ENCODE peak calls at places on chromosomes 11 and 22, in five cellular contexts. One of them, this sample, is unnamed.
A peak's percentile ranks its signal among the peaks of the same experiment; 100 is the strongest.

GRCh38 chr22:45470871-45471270 is 31.8 kb upstream of the FBLN1 start:
- DNase-seq in fibroblast of pulmonary artery: no peak
- DNase-seq in brain microvascular endothelial cell: no peak
- DNase-seq in osteoblast: no peak
- DNase-seq in fibroblast of mammary gland: no peak
- DNase-seq in this sample: no peak

GRCh38 chr11:35082322-35083180 is 56.4 kb upstream of the CD44 start:
- DNase-seq in fibroblast of mammary gland: peak; percentile 81
- DNase-seq in fibroblast of pulmonary artery: peak; percentile 73
- DNase-seq in brain microvascular endothelial cell: peak; percentile 89
- DNase-seq in osteoblast: peak; percentile 90
- DNase-seq in this sample: peak; percentile 83

GRCh38 chr11:117900144-117900651 is 23.7 kb upstream of the FXYD6 start:
- DNase-seq in osteoblast: no peak
- DNase-seq in fibroblast of mammary gland: no peak
- DNase-seq in brain microvascular endothelial cell: no peak
- DNase-seq in fibroblast of pulmonary artery: no peak
- DNase-seq in this sample: no peak

GRCh38 chr11:116312560-116313340 is 460.0 kb downstream of the BUD13 start:
- DNase-seq in osteoblast: no peak
- DNase-seq in fibroblast of mammary gland: peak; percentile 2
- DNase-seq in fibroblast of pulmonary artery: peak; percentile 34
- DNase-seq in brain microvascular endothelial cell: no peak
- DNase-seq in this sample: peak; percentile 12

GRCh38 chr11:63146586-63146985 is 2.6 kb upstream of the SLC22A24 start:
- DNase-seq in osteoblast: no peak
- DNase-seq in brain microvascular endothelial cell: peak; percentile 7
- DNase-seq in fibroblast of pulmonary artery: no peak
- DNase-seq in fibroblast of mammary gland: peak; percentile 4
- DNase-seq in this sample: no peak

GRCh38 chr22:44777364-44777756 is 25.0 kb downstream of the ARHGAP8 start:
- DNase-seq in fibroblast of pulmonary artery: no peak
- DNase-seq in fibroblast of mammary gland: no peak
- DNase-seq in brain microvascular endothelial cell: no peak
- DNase-seq in osteoblast: no peak
- DNase-seq in this sample: no peak

GRCh38 chr11:2884424-2884815 is 1.2 kb downstream of the CDKN1C start:
- DNase-seq in fibroblast of pulmonary artery: peak; percentile 32
- DNase-seq in fibroblast of mammary gland: no peak
- DNase-seq in brain microvascular endothelial cell: no peak
- DNase-seq in osteoblast: no peak
- DNase-seq in this sample: no peak

GRCh38 chr22:42399315-42400271 is 32.6 kb downstream of the NFAM1 start:
- DNase-seq in brain microvascular endothelial cell: no peak
- DNase-seq in fibroblast of pulmonary artery: no peak
- DNase-seq in osteoblast: no peak
- DNase-seq in fibroblast of mammary gland: no peak
- DNase-seq in this sample: no peak

GRCh38 chr11:116357769-116358544 is 414.8 kb downstream of the BUD13 start:
- DNase-seq in fibroblast of mammary gland: peak; percentile 1
- DNase-seq in fibroblast of pulmonary artery: no peak
- DNase-seq in osteoblast: no peak
- DNase-seq in brain microvascular endothelial cell: no peak
- DNase-seq in this sample: peak; percentile 4

GRCh38 chr11:16880184-16880583 is 134.0 kb downstream of the PLEKHA7 start:
- DNase-seq in fibroblast of pulmonary artery: no peak
- DNase-seq in fibroblast of mammary gland: no peak
- DNase-seq in brain microvascular endothelial cell: no peak
- DNase-seq in osteoblast: no peak
- DNase-seq in this sample: no peak

GRCh38 chr11:62732830-62733229 is 4.5 kb downstream of the TTC9C start:
- DNase-seq in osteoblast: no peak
- DNase-seq in fibroblast of mammary gland: peak; percentile 72
- DNase-seq in fibroblast of pulmonary artery: peak; percentile 53
- DNase-seq in brain microvascular endothelial cell: no peak
- DNase-seq in this sample: peak; percentile 29

GRCh38 chr11:72358461-72359405 is 75.6 kb downstream of the CLPB start:
- DNase-seq in brain microvascular endothelial cell: no peak
- DNase-seq in fibroblast of mammary gland: no peak
- DNase-seq in osteoblast: no peak
- DNase-seq in fibroblast of pulmonary artery: no peak
- DNase-seq in this sample: no peak

GRCh38 chr22:39215430-39216142 is 29.2 kb downstream of the PDGFB start:
- DNase-seq in osteoblast: peak; percentile 50
- DNase-seq in brain microvascular endothelial cell: no peak
- DNase-seq in fibroblast of pulmonary artery: no peak
- DNase-seq in fibroblast of mammary gland: no peak
- DNase-seq in this sample: no peak

GRCh38 chr22:19936513-19936912 is 5.1 kb upstream of the COMT start:
- DNase-seq in fibroblast of pulmonary artery: no peak
- DNase-seq in fibroblast of mammary gland: no peak
- DNase-seq in brain microvascular endothelial cell: no peak
- DNase-seq in osteoblast: no peak
- DNase-seq in this sample: no peak

GRCh38 chr11:561148-562003 is 606 bp downstream of the RASSF7 start:
- DNase-seq in brain microvascular endothelial cell: no peak
- DNase-seq in fibroblast of pulmonary artery: no peak
- DNase-seq in fibroblast of mammary gland: no peak
- DNase-seq in osteoblast: peak; percentile 92
- DNase-seq in this sample: peak; percentile 57

GRCh38 chr11:131025020-131025419 is 108.7 kb upstream of the SNX19 start:
- DNase-seq in fibroblast of mammary gland: peak; percentile 66
- DNase-seq in brain microvascular endothelial cell: peak; percentile 47
- DNase-seq in fibroblast of pulmonary artery: peak; percentile 63
- DNase-seq in osteoblast: no peak
- DNase-seq in this sample: peak; percentile 60

GRCh38 chr11:64146036-64146943 is 19.6 kb downstream of the MACROD1 start:
- DNase-seq in fibroblast of pulmonary artery: peak; percentile 51
- DNase-seq in brain microvascular endothelial cell: peak; percentile 23
- DNase-seq in osteoblast: peak; percentile 98
- DNase-seq in fibroblast of mammary gland: peak; percentile 40
- DNase-seq in this sample: peak; percentile 26

GRCh38 chr11:216081-216974 is 8.8 kb downstream of the RIC8A start:
- DNase-seq in fibroblast of mammary gland: no peak
- DNase-seq in osteoblast: peak; percentile 77
- DNase-seq in brain microvascular endothelial cell: no peak
- DNase-seq in fibroblast of pulmonary artery: no peak
- DNase-seq in this sample: no peak

GRCh38 chr22:49643466-49643865 is 184.2 kb downstream of the BRD1 start:
- DNase-seq in fibroblast of mammary gland: no peak
- DNase-seq in fibroblast of pulmonary artery: no peak
- DNase-seq in brain microvascular endothelial cell: no peak
- DNase-seq in osteoblast: no peak
- DNase-seq in this sample: no peak

DNA sequence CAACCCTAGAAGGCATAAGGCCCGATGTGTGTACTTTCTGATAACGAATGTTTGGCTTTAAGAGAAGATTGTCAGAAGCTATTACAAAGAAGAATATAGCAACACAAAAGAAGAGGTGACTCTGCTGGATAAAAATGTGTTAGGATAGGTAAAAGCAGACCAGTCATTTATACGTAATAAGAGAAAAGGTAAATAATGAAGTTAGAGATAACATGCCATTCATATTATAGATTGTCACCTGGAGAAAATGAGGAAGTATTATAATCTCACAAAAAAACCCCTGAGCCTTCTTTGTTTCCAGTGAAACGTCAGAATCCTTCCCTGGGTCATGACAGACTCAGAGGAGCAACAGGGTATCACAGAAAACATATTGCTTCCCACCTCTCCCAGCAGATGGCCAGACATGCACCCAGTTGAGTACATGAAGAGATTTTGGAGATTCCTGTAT is 36.1 kb downstream of the PPFIA1 start:
- DNase-seq in fibroblast of pulmonary artery: peak; percentile 13
- DNase-seq in brain microvascular endothelial cell: no peak
- DNase-seq in fibroblast of mammary gland: no peak
- DNase-seq in osteoblast: no peak
- DNase-seq in this sample: peak; percentile 71
- H3K4me3 ChIP-seq in fibroblast of pulmonary artery: no peak overlapping the region
- H3K4me3 ChIP-seq in brain microvascular endothelial cell: no peak overlapping the region
- H3K4me3 ChIP-seq in fibroblast of mammary gland: no peak overlapping the region
- H3K4me3 ChIP-seq in osteoblast: no peak overlapping the region
- H3K4me3 ChIP-seq in this sample: no peak overlapping the region

GRCh38 chr11:33256808-33257159 is 397 bp upstream of the HIPK3 start:
- DNase-seq in osteoblast: no peak
- DNase-seq in fibroblast of mammary gland: no peak
- DNase-seq in brain microvascular endothelial cell: no peak
- DNase-seq in fibroblast of pulmonary artery: no peak
- DNase-seq in this sample: no peak

GRCh38 chr11:33256031-33256807 is 962 bp upstream of the HIPK3 start:
- DNase-seq in brain microvascular endothelial cell: no peak
- DNase-seq in osteoblast: peak; percentile 74
- DNase-seq in fibroblast of mammary gland: no peak
- DNase-seq in fibroblast of pulmonary artery: no peak
- DNase-seq in this sample: peak; percentile 19

GRCh38 chr11:33257897-33258630 is 883 bp downstream of the HIPK3 start:
- DNase-seq in fibroblast of pulmonary artery: peak; percentile 94
- DNase-seq in osteoblast: peak; percentile 95
- DNase-seq in brain microvascular endothelial cell: peak; percentile 69
- DNase-seq in fibroblast of mammary gland: peak; percentile 89
- DNase-seq in this sample: peak; percentile 71

GRCh38 chr11:33258631-33259184 is 1.5 kb downstream of the HIPK3 start:
- DNase-seq in osteoblast: no peak
- DNase-seq in fibroblast of pulmonary artery: peak; percentile 69
- DNase-seq in fibroblast of mammary gland: peak; percentile 72
- DNase-seq in brain microvascular endothelial cell: peak; percentile 39
- DNase-seq in this sample: peak; percentile 71

GRCh38 chr11:33257160-33257896 is at the start of gene HIPK3:
- DNase-seq in osteoblast: peak; percentile 96
- DNase-seq in fibroblast of mammary gland: peak; percentile 64
- DNase-seq in brain microvascular endothelial cell: peak; percentile 36
- DNase-seq in fibroblast of pulmonary artery: peak; percentile 75
- DNase-seq in this sample: peak; percentile 52
- TF ChIP-seq CTCF in osteoblast: no peak
- TF ChIP-seq CTCF in fibroblast of mammary gland: no peak
- TF ChIP-seq CTCF in brain microvascular endothelial cell: no peak
- TF ChIP-seq CTCF in fibroblast of pulmonary artery: no peak
- TF ChIP-seq CTCF in this sample: peak; percentile 11

DNA sequence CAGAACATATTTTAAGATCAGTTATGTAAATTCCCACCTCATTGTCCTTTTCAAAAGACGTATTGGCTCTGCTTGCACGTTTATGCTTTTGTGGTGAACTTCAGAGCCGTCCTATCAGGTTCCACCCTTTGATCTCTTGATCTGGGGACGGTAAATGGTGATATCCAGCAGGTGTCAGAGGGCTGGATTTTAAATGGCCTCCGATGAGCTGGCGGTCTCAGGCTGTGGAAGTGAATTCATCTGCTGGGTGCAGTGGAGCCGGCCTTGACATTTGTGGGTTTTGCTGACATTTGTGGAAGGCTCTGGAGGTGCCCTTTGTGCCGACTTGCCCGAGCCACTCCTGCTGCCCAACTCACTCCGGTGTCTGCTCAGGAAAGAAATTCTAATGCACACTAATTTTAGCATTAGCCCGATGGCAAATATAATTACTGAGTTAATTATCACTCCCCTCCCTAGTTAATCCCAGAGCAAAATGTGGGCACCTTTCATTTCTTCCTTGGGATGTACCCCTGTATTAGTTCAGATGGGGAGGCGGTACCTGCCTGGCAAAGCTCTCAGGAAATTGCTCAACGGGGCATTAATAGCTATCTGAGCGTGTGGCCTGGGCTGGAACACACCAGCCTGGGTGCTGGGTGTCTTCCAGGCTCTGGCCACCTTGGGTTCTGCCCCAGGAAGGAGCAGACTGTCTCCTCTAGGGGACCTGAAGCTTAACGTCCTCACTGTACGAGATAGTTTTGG is 9.1 kb downstream of the LRP5 start:
- DNase-seq in brain microvascular endothelial cell: no peak
- DNase-seq in fibroblast of mammary gland: no peak
- DNase-seq in osteoblast: peak; percentile 47
- DNase-seq in fibroblast of pulmonary artery: no peak
- DNase-seq in this sample: peak; percentile 26
- H3K4me3 ChIP-seq in brain microvascular endothelial cell: no peak overlapping the region
- H3K4me3 ChIP-seq in fibroblast of mammary gland: no peak overlapping the region
- H3K4me3 ChIP-seq in osteoblast: no peak overlapping the region
- H3K4me3 ChIP-seq in fibroblast of pulmonary artery: no peak overlapping the region
- H3K4me3 ChIP-seq in this sample: no peak overlapping the region

GRCh38 chr11:132099692-132100091 is 729.3 kb downstream of the NTM start:
- DNase-seq in fibroblast of pulmonary artery: no peak
- DNase-seq in fibroblast of mammary gland: peak; percentile 5
- DNase-seq in brain microvascular endothelial cell: no peak
- DNase-seq in osteoblast: no peak
- DNase-seq in this sample: no peak
- TF ChIP-seq CTCF in fibroblast of pulmonary artery: peak; percentile 42
- TF ChIP-seq CTCF in fibroblast of mammary gland: peak; percentile 42
- TF ChIP-seq CTCF in brain microvascular endothelial cell: peak; percentile 69
- TF ChIP-seq CTCF in osteoblast: peak; percentile 49
- TF ChIP-seq CTCF in this sample: peak; percentile 53

GRCh38 chr11:65554057-65554818 is 3.9 kb downstream of the LTBP3 start:
- DNase-seq in fibroblast of mammary gland: no peak
- DNase-seq in fibroblast of pulmonary artery: no peak
- DNase-seq in osteoblast: no peak
- DNase-seq in brain microvascular endothelial cell: no peak
- DNase-seq in this sample: no peak
- H3K4me3 ChIP-seq in fibroblast of mammary gland: no peak overlapping the region
- H3K4me3 ChIP-seq in fibroblast of pulmonary artery: no peak overlapping the region
- H3K4me3 ChIP-seq in osteoblast: no peak overlapping the region
- H3K4me3 ChIP-seq in brain microvascular endothelial cell: no peak overlapping the region
- H3K4me3 ChIP-seq in this sample: no peak overlapping the region

GRCh38 chr22:46568102-46568809 is 30.8 kb upstream of the CELSR1 start:
- DNase-seq in fibroblast of pulmonary artery: no peak
- DNase-seq in brain microvascular endothelial cell: no peak
- DNase-seq in osteoblast: peak; percentile 74
- DNase-seq in fibroblast of mammary gland: no peak
- DNase-seq in this sample: no peak
- TF ChIP-seq CTCF in fibroblast of pulmonary artery: no peak
- TF ChIP-seq CTCF in brain microvascular endothelial cell: peak; percentile 17
- TF ChIP-seq CTCF in osteoblast: no peak
- TF ChIP-seq CTCF in fibroblast of mammary gland: no peak
- TF ChIP-seq CTCF in this sample: peak; percentile 25

GRCh38 chr22:36961626-36962025 is 48.2 kb downstream of the CSF2RB start:
- DNase-seq in fibroblast of mammary gland: no peak
- DNase-seq in fibroblast of pulmonary artery: peak; percentile 27
- DNase-seq in brain microvascular endothelial cell: no peak
- DNase-seq in osteoblast: no peak
- DNase-seq in this sample: no peak
- H3K4me3 ChIP-seq in fibroblast of mammary gland: no peak overlapping the region
- H3K4me3 ChIP-seq in fibroblast of pulmonary artery: no peak overlapping the region
- H3K4me3 ChIP-seq in brain microvascular endothelial cell: no peak overlapping the region
- H3K4me3 ChIP-seq in osteoblast: no peak overlapping the region
- H3K4me3 ChIP-seq in this sample: no peak overlapping the region

This sample was measured in bronchial epithelial cell.